ENCODE peak calls at places on chromosomes 1 and 21, in six cellular contexts. One of them, this sample, is unnamed.
A peak's percentile ranks its signal among the peaks of the same experiment; 100 is the strongest.

GRCh38 chr1:12447849-12448312 is 170.1 kb downstream of the DHRS3 start:
- DNase-seq in effector memory CD4-positive, alpha-beta T cell: no peak
- DNase-seq in adrenal gland: no peak
- DNase-seq in esophagus squamous epithelium: no peak
- DNase-seq in fibroblast of lung: peak; percentile 55
- DNase-seq in heart right ventricle: no peak
- DNase-seq in this sample: no peak

GRCh38 chr21:26471116-26471505 is 102.0 kb downstream of the CYYR1 start:
- DNase-seq in effector memory CD4-positive, alpha-beta T cell: no peak
- DNase-seq in adrenal gland: no peak
- DNase-seq in esophagus squamous epithelium: no peak
- DNase-seq in fibroblast of lung: peak; percentile 44
- DNase-seq in heart right ventricle: no peak
- DNase-seq in this sample: no peak

GRCh38 chr1:185768371-185768770 is 34.2 kb downstream of the HMCN1 start:
- DNase-seq in effector memory CD4-positive, alpha-beta T cell: no peak
- DNase-seq in adrenal gland: no peak
- DNase-seq in esophagus squamous epithelium: no peak
- DNase-seq in fibroblast of lung: no peak
- DNase-seq in heart right ventricle: no peak
- DNase-seq in this sample: no peak

GRCh38 chr1:37486680-37487618 is 12.6 kb downstream of the ZC3H12A start:
- DNase-seq in effector memory CD4-positive, alpha-beta T cell: peak; percentile 56
- DNase-seq in adrenal gland: peak; percentile 83
- DNase-seq in esophagus squamous epithelium: no peak
- DNase-seq in fibroblast of lung: peak; percentile 92
- DNase-seq in heart right ventricle: peak; percentile 74
- DNase-seq in this sample: peak; percentile 69

GRCh38 chr21:38494688-38495087 is 3.6 kb downstream of the ERG start:
- DNase-seq in effector memory CD4-positive, alpha-beta T cell: no peak
- DNase-seq in adrenal gland: no peak
- DNase-seq in esophagus squamous epithelium: no peak
- DNase-seq in fibroblast of lung: no peak
- DNase-seq in heart right ventricle: no peak
- DNase-seq in this sample: no peak

GRCh38 chr1:204261746-204262505 is 48.1 kb upstream of the GOLT1A start:
- DNase-seq in effector memory CD4-positive, alpha-beta T cell: no peak
- DNase-seq in adrenal gland: no peak
- DNase-seq in esophagus squamous epithelium: no peak
- DNase-seq in fibroblast of lung: peak; percentile 56
- DNase-seq in heart right ventricle: no peak
- DNase-seq in this sample: no peak

GRCh38 chr1:84991097-84991890 is 5.6 kb downstream of the MCOLN2 start:
- DNase-seq in effector memory CD4-positive, alpha-beta T cell: no peak
- DNase-seq in adrenal gland: no peak
- DNase-seq in esophagus squamous epithelium: no peak
- DNase-seq in fibroblast of lung: no peak
- DNase-seq in heart right ventricle: no peak
- DNase-seq in this sample: no peak

GRCh38 chr1:57986432-57986831 is 560.1 kb downstream of the OMA1 start:
- DNase-seq in effector memory CD4-positive, alpha-beta T cell: no peak
- DNase-seq in adrenal gland: no peak
- DNase-seq in esophagus squamous epithelium: no peak
- DNase-seq in fibroblast of lung: no peak
- DNase-seq in heart right ventricle: no peak
- DNase-seq in this sample: no peak

GRCh38 chr1:27290586-27290985 is 31.4 kb upstream of the TMEM222 start:
- DNase-seq in effector memory CD4-positive, alpha-beta T cell: no peak
- DNase-seq in adrenal gland: no peak
- DNase-seq in esophagus squamous epithelium: no peak
- DNase-seq in fibroblast of lung: no peak
- DNase-seq in heart right ventricle: no peak
- DNase-seq in this sample: no peak

GRCh38 chr1:7380712-7381111 is 390.4 kb upstream of the VAMP3 start:
- DNase-seq in effector memory CD4-positive, alpha-beta T cell: no peak
- DNase-seq in adrenal gland: peak; percentile 81
- DNase-seq in esophagus squamous epithelium: no peak
- DNase-seq in fibroblast of lung: no peak
- DNase-seq in heart right ventricle: no peak
- DNase-seq in this sample: no peak

GRCh38 chr1:147472953-147473734 is 68.2 kb upstream of the BCL9 start:
- DNase-seq in effector memory CD4-positive, alpha-beta T cell: no peak
- DNase-seq in adrenal gland: no peak
- DNase-seq in esophagus squamous epithelium: no peak
- DNase-seq in fibroblast of lung: peak; percentile 25
- DNase-seq in heart right ventricle: no peak
- DNase-seq in this sample: no peak

GRCh38 chr1:193545171-193545570 is 358.8 kb upstream of the B3GALT2 start:
- DNase-seq in effector memory CD4-positive, alpha-beta T cell: no peak
- DNase-seq in adrenal gland: no peak
- DNase-seq in esophagus squamous epithelium: no peak
- DNase-seq in fibroblast of lung: no peak
- DNase-seq in heart right ventricle: no peak
- DNase-seq in this sample: no peak

GRCh38 chr1:194069831-194070218 is 883.4 kb upstream of the B3GALT2 start:
- DNase-seq in effector memory CD4-positive, alpha-beta T cell: no peak
- DNase-seq in adrenal gland: no peak
- DNase-seq in esophagus squamous epithelium: no peak
- DNase-seq in fibroblast of lung: no peak
- DNase-seq in heart right ventricle: no peak
- DNase-seq in this sample: no peak

GRCh38 chr1:114025609-114026401 is 46.5 kb downstream of the OLFML3 start:
- DNase-seq in effector memory CD4-positive, alpha-beta T cell: no peak
- DNase-seq in adrenal gland: no peak
- DNase-seq in esophagus squamous epithelium: no peak
- DNase-seq in fibroblast of lung: no peak
- DNase-seq in heart right ventricle: no peak
- DNase-seq in this sample: no peak

GRCh38 chr1:33966346-33967141 is 102.7 kb downstream of the HMGB4 start:
- DNase-seq in effector memory CD4-positive, alpha-beta T cell: no peak
- DNase-seq in adrenal gland: no peak
- DNase-seq in esophagus squamous epithelium: no peak
- DNase-seq in fibroblast of lung: peak; percentile 70
- DNase-seq in heart right ventricle: no peak
- DNase-seq in this sample: no peak

GRCh38 chr1:205772607-205773032 is 2.7 kb downstream of the RAB29 start:
- DNase-seq in effector memory CD4-positive, alpha-beta T cell: no peak
- DNase-seq in adrenal gland: no peak
- DNase-seq in esophagus squamous epithelium: no peak
- DNase-seq in fibroblast of lung: no peak
- DNase-seq in heart right ventricle: no peak
- DNase-seq in this sample: no peak

GRCh38 chr21:33112151-33112550 is 42.2 kb downstream of the OLIG1 start:
- DNase-seq in effector memory CD4-positive, alpha-beta T cell: no peak
- DNase-seq in adrenal gland: no peak
- DNase-seq in esophagus squamous epithelium: no peak
- DNase-seq in fibroblast of lung: no peak
- DNase-seq in heart right ventricle: no peak
- DNase-seq in this sample: no peak

GRCh38 chr1:84390231-84390630 is 8.1 kb upstream of the DNASE2B start:
- DNase-seq in effector memory CD4-positive, alpha-beta T cell: no peak
- DNase-seq in adrenal gland: no peak
- DNase-seq in esophagus squamous epithelium: no peak
- DNase-seq in fibroblast of lung: no peak
- DNase-seq in heart right ventricle: no peak
- DNase-seq in this sample: no peak

GRCh38 chr1:202944438-202944921 is 13.6 kb downstream of the ADIPOR1 start:
- DNase-seq in effector memory CD4-positive, alpha-beta T cell: no peak
- DNase-seq in adrenal gland: no peak
- DNase-seq in esophagus squamous epithelium: no peak
- DNase-seq in fibroblast of lung: no peak
- DNase-seq in heart right ventricle: no peak
- DNase-seq in this sample: no peak

GRCh38 chr1:202942431-202942830 is 15.4 kb upstream of the KLHL12 start:
- DNase-seq in effector memory CD4-positive, alpha-beta T cell: no peak
- DNase-seq in adrenal gland: no peak
- DNase-seq in esophagus squamous epithelium: no peak
- DNase-seq in fibroblast of lung: no peak
- DNase-seq in heart right ventricle: no peak
- DNase-seq in this sample: no peak

GRCh38 chr1:202941372-202941771 is 14.3 kb upstream of the KLHL12 start:
- DNase-seq in effector memory CD4-positive, alpha-beta T cell: no peak
- DNase-seq in adrenal gland: no peak
- DNase-seq in esophagus squamous epithelium: no peak
- DNase-seq in fibroblast of lung: no peak
- DNase-seq in heart right ventricle: no peak
- DNase-seq in this sample: no peak

GRCh38 chr1:202940561-202940960 is 13.5 kb upstream of the KLHL12 start:
- DNase-seq in effector memory CD4-positive, alpha-beta T cell: no peak
- DNase-seq in adrenal gland: no peak
- DNase-seq in esophagus squamous epithelium: no peak
- DNase-seq in fibroblast of lung: no peak
- DNase-seq in heart right ventricle: no peak
- DNase-seq in this sample: no peak

GRCh38 chr1:202945483-202945882 is 12.6 kb downstream of the ADIPOR1 start:
- DNase-seq in effector memory CD4-positive, alpha-beta T cell: no peak
- DNase-seq in adrenal gland: no peak
- DNase-seq in esophagus squamous epithelium: no peak
- DNase-seq in fibroblast of lung: no peak
- DNase-seq in heart right ventricle: no peak
- DNase-seq in this sample: no peak
- H3K36me3 ChIP-seq in effector memory CD4-positive, alpha-beta T cell: peaks cover 79% of the 10 kb centered on the region
- H3K36me3 ChIP-seq in adrenal gland: no peaks in the 10 kb centered on the region
- H3K36me3 ChIP-seq in esophagus squamous epithelium: peaks cover 66% of the 10 kb centered on the region
- H3K36me3 ChIP-seq in fibroblast of lung: peaks cover 13% of the 10 kb centered on the region
- H3K36me3 ChIP-seq in heart right ventricle: peaks cover 100% of the 10 kb centered on the region
- H3K36me3 ChIP-seq in this sample: peaks cover 65% of the 10 kb centered on the region

GRCh38 chr1:212607924-212608208 is 695 bp upstream of the ATF3 start:
- DNase-seq in effector memory CD4-positive, alpha-beta T cell: no peak
- DNase-seq in adrenal gland: no peak
- DNase-seq in esophagus squamous epithelium: no peak
- DNase-seq in fibroblast of lung: no peak
- DNase-seq in heart right ventricle: no peak
- DNase-seq in this sample: no peak

GRCh38 chr1:212605441-212605976 is 3.1 kb upstream of the ATF3 start:
- DNase-seq in effector memory CD4-positive, alpha-beta T cell: no peak
- DNase-seq in adrenal gland: no peak
- DNase-seq in esophagus squamous epithelium: no peak
- DNase-seq in fibroblast of lung: no peak
- DNase-seq in heart right ventricle: no peak
- DNase-seq in this sample: no peak

GRCh38 chr1:212606734-212607205 is 1.8 kb upstream of the ATF3 start:
- DNase-seq in effector memory CD4-positive, alpha-beta T cell: peak; percentile 29
- DNase-seq in adrenal gland: peak; percentile 26
- DNase-seq in esophagus squamous epithelium: no peak
- DNase-seq in fibroblast of lung: no peak
- DNase-seq in heart right ventricle: peak; percentile 61
- DNase-seq in this sample: peak; percentile 76

GRCh38 chr1:212607206-212607923 is 1.2 kb upstream of the ATF3 start:
- DNase-seq in effector memory CD4-positive, alpha-beta T cell: no peak
- DNase-seq in adrenal gland: peak; percentile 28
- DNase-seq in esophagus squamous epithelium: no peak
- DNase-seq in fibroblast of lung: no peak
- DNase-seq in heart right ventricle: peak; percentile 35
- DNase-seq in this sample: peak; percentile 58

GRCh38 chr1:212606042-212606733 is 2.4 kb upstream of the ATF3 start:
- DNase-seq in effector memory CD4-positive, alpha-beta T cell: no peak
- DNase-seq in adrenal gland: no peak
- DNase-seq in esophagus squamous epithelium: no peak
- DNase-seq in fibroblast of lung: no peak
- DNase-seq in heart right ventricle: no peak
- DNase-seq in this sample: no peak
- H3K27ac ChIP-seq in effector memory CD4-positive, alpha-beta T cell: no peak overlapping the region
- H3K27ac ChIP-seq in adrenal gland: no peak overlapping the region
- H3K27ac ChIP-seq in esophagus squamous epithelium: peak overlapping the region; percentile 98
- H3K27ac ChIP-seq in fibroblast of lung: no peak overlapping the region
- H3K27ac ChIP-seq in heart right ventricle: no peak overlapping the region
- H3K27ac ChIP-seq in this sample: no peak overlapping the region

DNA sequence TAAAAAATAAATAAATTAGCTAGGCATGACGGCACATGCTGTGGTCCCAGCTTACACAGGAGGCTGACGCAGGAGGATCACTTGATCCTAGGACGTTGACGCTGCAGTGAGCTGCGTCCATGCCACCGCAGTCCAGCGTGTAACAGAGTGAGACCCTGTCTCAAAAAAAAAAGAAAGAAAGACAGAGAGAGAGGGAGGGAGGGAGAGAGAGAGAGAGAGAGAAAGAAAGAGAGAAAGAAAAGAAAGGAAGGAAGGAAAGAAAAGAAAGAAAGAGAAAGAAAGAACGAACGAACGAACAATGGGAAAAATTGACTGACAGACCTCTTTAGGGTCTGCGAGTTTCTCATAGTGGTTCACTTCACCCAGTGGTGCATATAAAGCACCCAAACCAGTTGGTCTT is 97.8 kb upstream of the BMP8A start:
- DNase-seq in effector memory CD4-positive, alpha-beta T cell: no peak
- DNase-seq in adrenal gland: no peak
- DNase-seq in esophagus squamous epithelium: no peak
- DNase-seq in fibroblast of lung: no peak
- DNase-seq in heart right ventricle: no peak
- DNase-seq in this sample: no peak
- H3K4me1 ChIP-seq in effector memory CD4-positive, alpha-beta T cell: peaks cover 38% of the 10 kb centered on the region
- H3K4me1 ChIP-seq in adrenal gland: peaks cover 74% of the 10 kb centered on the region
- H3K4me1 ChIP-seq in esophagus squamous epithelium: peaks cover 24% of the 10 kb centered on the region
- H3K4me1 ChIP-seq in fibroblast of lung: peaks cover 49% of the 10 kb centered on the region
- H3K4me1 ChIP-seq in heart right ventricle: peaks cover 19% of the 10 kb centered on the region
- H3K4me1 ChIP-seq in this sample: peaks cover 35% of the 10 kb centered on the region

GRCh38 chr1:153951801-153952200 is 5.3 kb upstream of the DENND4B start:
- DNase-seq in effector memory CD4-positive, alpha-beta T cell: no peak
- DNase-seq in adrenal gland: no peak
- DNase-seq in esophagus squamous epithelium: no peak
- DNase-seq in fibroblast of lung: no peak
- DNase-seq in heart right ventricle: no peak
- DNase-seq in this sample: no peak
- H3K36me3 ChIP-seq in effector memory CD4-positive, alpha-beta T cell: peaks cover 67% of the 10 kb centered on the region
- H3K36me3 ChIP-seq in adrenal gland: no peaks in the 10 kb centered on the region
- H3K36me3 ChIP-seq in esophagus squamous epithelium: peaks cover 49% of the 10 kb centered on the region
- H3K36me3 ChIP-seq in fibroblast of lung: peaks cover 20% of the 10 kb centered on the region
- H3K36me3 ChIP-seq in heart right ventricle: peaks cover 72% of the 10 kb centered on the region
- H3K36me3 ChIP-seq in this sample: peaks cover 58% of the 10 kb centered on the region